ENCODE peak calls at places on chromosomes 3 and 15, in eight cellular contexts. F, E, B, W, O, A, G and N are unnamed samples.

GRCh38 chr3:37974121-37974927 is 16.3 kb upstream of the VILL start:
- DNase-seq in F (peak), E (peak), B (peak), W (peak), O (peak), A (peak), G (peak), N (peak)

GRCh38 chr3:143658869-143659268 is 189.4 kb downstream of the SLC9A9 start:
- DNase-seq in F (no peak), E (no peak), B (no peak), W (no peak), O (no peak), A (no peak), G (no peak), N (no peak)

GRCh38 chr15:26391556-26392229 is 381.2 kb downstream of the GABRB3 start:
- DNase-seq in F (no peak), E (no peak), B (no peak), W (no peak), O (no peak), A (no peak), G (no peak), N (no peak)

GRCh38 chr3:126100688-126101301 is 16.9 kb upstream of the SLC41A3 start:
- DNase-seq in F (no peak), E (peak), B (no peak), W (no peak), O (no peak), A (no peak), G (no peak), N (no peak)

GRCh38 chr15:88709960-88710715 is 71.3 kb downstream of the ISG20 start:
- DNase-seq in F (no peak), E (no peak), B (no peak), W (no peak), O (no peak), A (no peak), G (no peak), N (no peak)

GRCh38 chr3:79872483-79872882 is 104.7 kb upstream of the ROBO1 start:
- DNase-seq in F (no peak), E (no peak), B (no peak), W (no peak), O (no peak), A (no peak), G (no peak), N (no peak)

GRCh38 chr3:4660936-4661335 is 167.8 kb downstream of the ITPR1 start:
- DNase-seq in F (no peak), E (no peak), B (no peak), W (no peak), O (no peak), A (no peak), G (no peak), N (no peak)

GRCh38 chr15:69443032-69443611 is 9.5 kb upstream of the RPLP1 start:
- DNase-seq in F (no peak), E (no peak), B (no peak), W (no peak), O (no peak), A (no peak), G (no peak), N (no peak)

GRCh38 chr3:117191245-117191644 is 481.7 kb downstream of the TUSC7 start:
- DNase-seq in F (no peak), E (no peak), B (no peak), W (no peak), O (no peak), A (no peak), G (no peak), N (no peak)

GRCh38 chr15:99057697-99058420 is 47.0 kb upstream of the SYNM start:
- DNase-seq in F (no peak), E (no peak), B (no peak), W (no peak), O (no peak), A (no peak), G (no peak), N (peak)

GRCh38 chr15:74423443-74424257 is 10.1 kb downstream of the SEMA7A start:
- DNase-seq in F (no peak), E (no peak), B (no peak), W (no peak), O (no peak), A (no peak), G (no peak), N (no peak)

GRCh38 chr3:8769088-8769822 is at the start of gene OXTR:
- DNase-seq in F (peak), E (no peak), B (no peak), W (peak), O (peak), A (peak), G (peak), N (peak)

GRCh38 chr3:43338295-43338694 is 52.0 kb downstream of the SNRK start:
- DNase-seq in F (no peak), E (no peak), B (no peak), W (no peak), O (no peak), A (no peak), G (no peak), N (no peak)

GRCh38 chr15:95298729-95299128 is 1031.8 kb upstream of the NR2F2 start:
- DNase-seq in F (no peak), E (no peak), B (no peak), W (no peak), O (no peak), A (no peak), G (peak), N (no peak)

GRCh38 chr15:91142097-91142744 is 42.2 kb downstream of the SV2B start:
- DNase-seq in F (no peak), E (no peak), B (no peak), W (no peak), O (no peak), A (no peak), G (peak), N (no peak)